ENCODE peak calls at places on chromosomes 11 and 22, in four cellular contexts. B, Q, U and F are unnamed samples.

GRCh38 chr11:128616158-128616557 is 28.8 kb upstream of the ETS1 start:
- DNase-seq in U (no peak), Q (no peak), B (peak; percentile 38), F (no peak)

GRCh38 chr11:112235750-112236390 is 9.6 kb downstream of the PTS start:
- DNase-seq in Q (no peak), U (no peak), B (no peak), F (no peak)

GRCh38 chr11:70471254-70471653 is 72.9 kb downstream of the CTTN start:
- DNase-seq in Q (peak; percentile 70), B (no peak), U (peak; percentile 75), F (no peak)

GRCh38 chr11:129333873-129334272 is 41.8 kb upstream of the BARX2 start:
- DNase-seq in B (no peak), Q (peak; percentile 26), U (no peak), F (no peak)

GRCh38 chr11:19966435-19966834 is 193.8 kb downstream of the DBX1 start:
- DNase-seq in B (no peak), U (no peak), Q (no peak), F (no peak)

GRCh38 chr22:44277404-44278135 is 35.2 kb downstream of the SHISAL1 start:
- DNase-seq in U (no peak), B (no peak), Q (no peak), F (no peak)

GRCh38 chr22:38009000-38009806 is 24.8 kb upstream of the SOX10 start:
- DNase-seq in B (no peak), Q (no peak), U (no peak), F (no peak)

GRCh38 chr11:58844600-58844999 is at the start of gene GLYATL2:
- DNase-seq in Q (no peak), B (no peak), U (no peak), F (no peak)

GRCh38 chr11:69122642-69123431 is 32.9 kb upstream of the SMIM38 start:
- DNase-seq in U (peak; percentile 96), B (peak; percentile 81), Q (peak; percentile 26), F (no peak)

GRCh38 chr11:87063982-87064381 is 26.2 kb downstream of the TMEM135 start:
- DNase-seq in Q (no peak), B (no peak), U (no peak), F (no peak)

GRCh38 chr11:12235945-12236743 is 125.8 kb downstream of the MICAL2 start:
- DNase-seq in U (no peak), Q (peak; percentile 64), B (no peak), F (no peak)

GRCh38 chr11:134565343-134565891 is 153.4 kb upstream of the B3GAT1 start:
- DNase-seq in B (no peak), U (no peak), Q (no peak), F (peak; percentile 60)

GRCh38 chr11:11381471-11382100 is 28.5 kb upstream of the CSNK2A3 start:
- DNase-seq in Q (no peak), U (no peak), B (no peak), F (peak; percentile 53)

DNA sequence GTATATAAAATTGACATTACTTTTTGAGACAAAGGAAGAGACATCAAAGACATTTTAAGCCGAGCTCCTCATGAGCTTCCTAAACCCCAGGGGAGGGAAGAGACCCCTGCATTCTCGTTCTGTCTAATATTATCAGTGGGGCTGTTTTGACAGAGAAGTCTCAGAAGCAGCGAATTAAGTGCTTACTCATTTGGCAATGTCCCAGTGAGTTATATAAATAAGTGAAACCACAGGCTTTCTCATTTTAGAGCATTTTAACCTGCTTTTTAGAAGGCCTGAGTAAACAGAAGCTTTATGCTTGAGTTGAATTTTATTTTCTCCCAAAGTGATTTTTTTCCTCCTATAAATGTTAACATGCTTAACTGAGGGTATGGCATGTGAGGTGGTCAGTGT is 23.2 kb upstream of the C1QTNF4 start:
- DNase-seq in B (no peak), U (no peak), Q (no peak), F (no peak)
- TF ChIP-seq CTCF in B (no peak), U (no peak), Q (no peak), F (no peak)

GRCh38 chr22:22802346-22802970 is 85.2 kb upstream of the IGLL5 start:
- DNase-seq in B (no peak), Q (peak; percentile 60), U (no peak), F (no peak)
- TF ChIP-seq CTCF in B (peak; percentile 35), Q (peak; percentile 71), U (peak; percentile 65), F (peak; percentile 11)

DNA sequence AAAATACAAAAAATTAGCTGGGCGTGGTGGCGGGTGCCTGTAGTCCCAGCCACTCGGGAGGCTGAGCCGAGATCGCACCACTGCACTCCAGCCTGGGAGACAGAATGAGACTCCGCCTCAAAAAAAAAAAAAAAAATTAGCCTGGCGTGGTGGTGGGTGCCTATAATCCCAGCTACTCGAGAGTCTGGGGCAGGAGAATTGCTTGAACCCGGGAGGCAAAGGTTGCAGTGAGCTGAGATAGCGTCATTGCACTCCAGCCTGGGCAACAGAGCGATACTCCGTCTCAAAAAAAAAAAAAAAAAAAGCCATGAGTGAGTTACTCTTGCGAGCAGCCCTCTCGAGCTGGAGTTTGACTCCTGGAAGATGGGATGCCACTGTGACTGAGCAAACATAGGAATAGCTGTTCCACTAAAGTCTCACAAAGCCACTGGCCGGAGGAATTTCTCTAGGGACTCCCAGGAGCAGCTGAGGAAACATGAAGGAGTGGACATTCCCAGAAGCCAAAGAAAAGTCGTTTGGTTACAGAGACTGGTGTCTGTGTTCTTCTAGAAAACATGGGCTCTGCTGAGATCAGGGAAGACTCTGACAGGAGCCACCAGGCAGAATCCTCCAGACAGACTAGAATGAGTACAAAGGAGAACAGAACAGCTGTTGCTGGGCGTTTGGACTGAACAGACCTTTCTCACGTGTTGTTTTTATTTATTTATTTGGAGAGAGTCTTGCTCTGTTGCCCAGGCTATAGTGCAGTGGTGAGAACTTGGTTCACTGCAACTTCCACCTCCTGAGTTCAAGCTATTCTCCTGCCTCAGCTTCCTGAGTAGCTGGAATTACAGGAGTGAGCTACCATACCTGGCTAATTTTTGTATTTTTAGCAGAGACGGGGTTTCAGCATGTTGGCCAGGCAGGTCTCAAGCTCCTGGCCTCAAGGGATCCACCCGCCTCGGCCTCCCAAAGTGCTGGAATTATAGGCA is 32.4 kb upstream of the MYH9 start:
- DNase-seq in B (peak; percentile 63), U (no peak), Q (no peak), F (no peak)
- TF ChIP-seq CTCF in B (no peak), U (no peak), Q (no peak), F (no peak)

GRCh38 chr11:15216678-15217077 is 102.0 kb downstream of the INSC start:
- DNase-seq in U (no peak), Q (peak; percentile 2), B (no peak), F (no peak)
- TF ChIP-seq CTCF in U (peak; percentile 73), Q (peak; percentile 44), B (peak; percentile 19), F (peak; percentile 25)